ENCODE peak calls at places on chromosomes 11 and 22, in six cellular contexts. M is IMR-90, R is mesendoderm, V is H1, W is neuronal stem cell, Z is mesenchymal stem cell. K is an unnamed sample.

GRCh38 chr11:13277719-13278619 is at the start of gene BMAL1:
- DNase-seq in R (peak; percentile 44), Z (peak; percentile 36), M (no peak), V (peak; percentile 75), W (no peak), K (peak; percentile 37)

GRCh38 chr11:68371176-68372041 is 59.0 kb downstream of the LRP5 start:
- DNase-seq in Z (peak; percentile 69), V (no peak), M (no peak), W (no peak), R (no peak), K (no peak)

GRCh38 chr11:73228268-73229134 is 10.4 kb downstream of the P2RY2 start:
- DNase-seq in Z (no peak), W (no peak), R (no peak), M (no peak), V (no peak), K (peak; percentile 25)

GRCh38 chr11:119578466-119579220 is 150.4 kb downstream of the NECTIN1 start:
- DNase-seq in Z (no peak), R (no peak), V (no peak), W (no peak), M (no peak), K (no peak)

GRCh38 chr11:69498614-69499175 is 17.2 kb downstream of the LINC01488 start:
- DNase-seq in Z (no peak), M (no peak), W (no peak), V (no peak), R (no peak), K (no peak)

GRCh38 chr22:39920134-39920743 is 19.4 kb downstream of the GRAP2 start:
- DNase-seq in M (no peak), R (no peak), V (no peak), W (no peak), Z (no peak), K (no peak)

GRCh38 chr11:22787565-22788162 is 41.9 kb downstream of the SVIP start:
- DNase-seq in V (no peak), R (peak; percentile 51), Z (peak; percentile 37), M (peak; percentile 56), W (peak; percentile 23), K (no peak)

GRCh38 chr11:126404367-126404766 is 48.9 kb downstream of the ST3GAL4 start:
- DNase-seq in W (no peak), V (no peak), R (peak; percentile 54), M (peak; percentile 18), Z (no peak), K (no peak)

GRCh38 chr11:81987829-81988472 is 745.7 kb downstream of the FAM181B start:
- DNase-seq in V (no peak), M (no peak), Z (peak; percentile 25), R (no peak), W (no peak), K (no peak)

GRCh38 chr11:109845437-109845836 is 247.8 kb upstream of the ZC3H12C start:
- DNase-seq in V (no peak), M (no peak), Z (no peak), R (no peak), W (no peak), K (no peak)

GRCh38 chr11:62857541-62857982 is 18.2 kb upstream of the WDR74 start:
- DNase-seq in W (no peak), R (no peak), Z (peak; percentile 67), M (peak; percentile 48), V (no peak), K (no peak)

GRCh38 chr11:14819596-14819995 is 72.4 kb downstream of the CYP2R1 start:
- DNase-seq in W (no peak), V (no peak), R (no peak), M (no peak), Z (no peak), K (no peak)

GRCh38 chr11:15912825-15913224 is 443.5 kb downstream of the SOX6 start:
- DNase-seq in R (peak; percentile 84), M (no peak), V (no peak), Z (no peak), W (no peak), K (no peak)

GRCh38 chr22:23675502-23676415 is 15.1 kb upstream of the RGL4 start:
- DNase-seq in W (no peak), M (no peak), R (no peak), V (no peak), Z (no peak), K (no peak)

GRCh38 chr22:27504854-27505253 is 296.7 kb downstream of the MN1 start:
- DNase-seq in V (no peak), R (no peak), W (no peak), Z (no peak), M (no peak), K (no peak)

GRCh38 chr11:27287205-27287604 is 75.8 kb downstream of the CCDC34 start:
- DNase-seq in Z (no peak), V (no peak), R (no peak), W (no peak), M (no peak), K (no peak)

DNA sequence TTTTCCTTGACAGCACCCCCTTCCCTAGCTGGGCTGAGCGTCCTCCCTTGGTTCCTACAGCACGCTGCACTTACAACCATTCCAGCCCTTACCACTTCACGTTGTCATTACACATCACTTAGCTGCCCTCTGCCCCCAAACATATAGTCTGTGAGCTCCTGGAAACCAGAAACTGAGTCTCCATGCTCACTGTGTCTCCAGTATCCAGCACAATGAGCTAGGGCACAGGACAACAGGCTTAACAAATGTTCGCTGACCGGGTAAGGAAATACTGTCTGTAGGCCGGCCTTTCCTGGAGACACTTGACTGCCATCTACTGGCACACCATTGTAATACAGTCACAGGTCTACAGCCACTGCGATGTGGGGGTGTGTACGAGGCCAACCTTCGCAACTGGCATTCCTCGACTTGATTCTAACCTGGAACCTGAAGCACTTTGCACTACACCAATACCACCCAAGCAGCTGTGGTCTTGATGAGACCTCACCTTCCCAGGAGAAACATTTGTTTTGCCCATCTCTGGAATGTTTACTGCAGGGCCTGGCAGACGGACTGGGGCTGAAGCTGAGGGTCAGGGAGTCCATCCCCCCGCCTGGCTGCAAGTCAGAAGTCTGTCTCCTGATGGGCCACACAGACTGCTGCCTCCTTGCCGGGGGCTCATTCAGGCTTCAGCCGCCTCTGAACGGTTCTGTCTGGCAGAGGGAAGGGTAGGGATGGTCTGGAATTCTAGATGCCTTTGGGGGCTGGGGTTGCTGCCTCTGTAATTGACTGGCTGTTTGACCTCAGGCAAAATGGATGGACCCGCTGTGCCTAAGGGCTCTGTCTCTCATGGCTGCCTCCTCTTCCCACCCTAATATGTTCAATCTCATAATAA is 72.0 kb downstream of the SYN3 start:
- DNase-seq in R (peak; percentile 92), Z (peak; percentile 82), M (peak; percentile 71), W (peak; percentile 83), V (peak; percentile 86), K (peak; percentile 85)
- H2BK5ac ChIP-seq in R (no peak overlapping the region), Z (no peak overlapping the region), M (no peak overlapping the region), W (no peak overlapping the region), V (peak overlapping the region; percentile 1), K (no peak overlapping the region)

GRCh38 chr11:11977206-11977938 is 31.1 kb downstream of the DKK3 start:
- DNase-seq in Z (peak; percentile 93), W (no peak), V (peak; percentile 47), R (peak; percentile 91), M (peak; percentile 96), K (peak; percentile 52)
- H2BK5ac ChIP-seq in Z (peak overlapping the region; percentile 88), W (no peak overlapping the region), V (no peak overlapping the region), R (peak overlapping the region; percentile 37), M (peak overlapping the region; percentile 95), K (no peak overlapping the region)

GRCh38 chr11:59667812-59668187 is 1.0 kb downstream of the PATL1 start:
- DNase-seq in Z (no peak), W (no peak), M (no peak), R (no peak), V (no peak), K (no peak)

GRCh38 chr11:59669611-59670009 is 773 bp upstream of the PATL1 start:
- DNase-seq in R (peak; percentile 63), V (peak; percentile 63), W (no peak), Z (peak; percentile 73), M (peak; percentile 49), K (no peak)

GRCh38 chr11:59668188-59668949 is 468 bp downstream of the PATL1 start:
- DNase-seq in Z (peak; percentile 74), R (peak; percentile 93), M (peak; percentile 28), V (peak; percentile 64), W (peak; percentile 78), K (peak; percentile 71)

GRCh38 chr11:59666969-59667368 is 1.9 kb downstream of the PATL1 start:
- DNase-seq in V (no peak), W (no peak), R (no peak), M (peak; percentile 15), Z (peak; percentile 40), K (no peak)

GRCh38 chr11:59668950-59669610 is at the start of gene PATL1:
- DNase-seq in W (peak; percentile 97), V (peak; percentile 96), M (peak; percentile 98), Z (peak; percentile 99), R (peak; percentile 98), K (peak; percentile 98)
- H2BK5ac ChIP-seq in W (peak within 1 kb of the TSS; percentile 76), V (peak within 1 kb of the TSS; percentile 88), M (peak within 1 kb of the TSS; percentile 89), Z (peak within 1 kb of the TSS; percentile 96), R (peak within 1 kb of the TSS; percentile 83), K (no peak within 1 kb of the TSS)

DNA sequence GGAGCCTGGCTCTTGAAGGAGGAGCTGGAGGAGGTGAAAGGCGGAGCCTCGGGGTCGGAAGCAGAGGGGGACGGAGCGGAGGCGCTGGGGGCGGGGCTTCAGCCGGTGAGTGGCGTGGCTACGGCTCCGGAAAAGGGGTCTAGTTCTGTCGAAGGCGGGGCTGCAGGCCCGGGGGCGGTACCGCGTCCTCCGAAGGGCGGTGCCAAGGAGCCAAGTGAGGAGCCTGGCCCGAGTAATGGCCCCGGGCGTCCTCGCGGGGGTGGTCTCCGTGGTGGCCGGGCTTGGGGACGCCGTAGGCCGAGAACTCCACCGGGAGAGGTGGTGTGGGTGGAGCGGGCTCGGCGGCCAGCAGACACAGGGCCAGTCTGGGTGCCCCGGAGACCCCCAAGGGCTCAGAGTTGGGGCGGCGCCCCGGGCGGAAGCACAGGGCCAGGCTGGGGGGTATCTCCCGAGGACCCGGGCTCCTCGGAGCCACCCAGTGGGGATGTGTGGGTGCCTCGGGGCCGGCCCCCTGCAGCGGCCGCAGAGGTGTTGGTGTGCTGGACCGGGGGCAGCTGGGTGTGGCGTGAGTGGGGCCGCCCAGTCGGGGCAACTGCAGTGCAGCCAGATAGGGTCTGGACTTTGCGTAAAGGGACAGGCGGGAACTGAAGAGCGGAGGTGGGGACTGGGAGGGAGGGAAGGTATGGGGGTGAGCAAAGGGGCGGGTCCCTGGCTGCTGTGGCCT is 697 bp downstream of the FKBP2 start:
- DNase-seq in V (peak; percentile 100), R (peak; percentile 99), Z (peak; percentile 99), M (peak; percentile 99), W (peak; percentile 99), K (peak; percentile 99)
- H2BK5ac ChIP-seq in V (peak overlapping the region; percentile 60), R (peak overlapping the region; percentile 88), Z (peak overlapping the region; percentile 54), M (peak overlapping the region; percentile 79), W (no peak overlapping the region), K (no peak overlapping the region)

GRCh38 chr11:74749127-74749964 is 697 bp downstream of the RNF169 start:
- DNase-seq in R (peak; percentile 80), W (no peak), M (peak; percentile 29), V (peak; percentile 73), Z (peak; percentile 49), K (peak; percentile 56)
- H2BK5ac ChIP-seq in R (no peak overlapping the region), W (peak overlapping the region; percentile 68), M (peak overlapping the region; percentile 73), V (peak overlapping the region; percentile 69), Z (no peak overlapping the region), K (no peak overlapping the region)

GRCh38 chr22:36387914-36388864 is at the start of gene MYH9:
- DNase-seq in M (peak; percentile 100), V (peak; percentile 99), Z (peak; percentile 99), R (peak; percentile 100), W (peak; percentile 100), K (peak; percentile 100)
- H2BK5ac ChIP-seq in M (peak within 1 kb of the TSS; percentile 97), V (peak within 1 kb of the TSS; percentile 16), Z (peak within 1 kb of the TSS; percentile 93), R (peak within 1 kb of the TSS; percentile 30), W (peak within 1 kb of the TSS; percentile 2), K (no peak within 1 kb of the TSS)